ENCODE peak calls at places on chromosome 14, in four cellular contexts. K, Y, L and E are unnamed samples.

GRCh38 chr14:53626771-53627170 is 329.9 kb downstream of the BMP4 start:
- DNase-seq in K (no peak), Y (no peak), L (no peak), E (no peak)

GRCh38 chr14:54979039-54979438 is 47.9 kb downstream of the WDHD1 start:
- DNase-seq in K (no peak), Y (no peak), L (no peak), E (no peak)

GRCh38 chr14:85587152-85587697 is 57.3 kb downstream of the FLRT2 start:
- DNase-seq in K (no peak), Y (no peak), L (peak; percentile 32), E (no peak)

GRCh38 chr14:65321370-65321875 is 91.1 kb upstream of the FUT8 start:
- DNase-seq in K (no peak), Y (no peak), L (no peak), E (no peak)

GRCh38 chr14:56117765-56118610 is at the start of gene PELI2:
- DNase-seq in K (peak; percentile 89), Y (peak; percentile 78), L (peak; percentile 48), E (peak; percentile 60)

GRCh38 chr14:64943556-64943955 is 1.0 kb upstream of the GPX2 start:
- DNase-seq in K (no peak), Y (no peak), L (no peak), E (no peak)

GRCh38 chr14:29738056-29738455 is 189.6 kb downstream of the PRKD1 start:
- DNase-seq in K (no peak), Y (no peak), L (peak; percentile 6), E (no peak)

GRCh38 chr14:68777644-68778043 is 15.2 kb downstream of the ZFP36L1 start:
- DNase-seq in K (no peak), Y (no peak), L (no peak), E (no peak)

GRCh38 chr14:97458302-97459137 is 661.3 kb downstream of the VRK1 start:
- DNase-seq in K (no peak), Y (peak; percentile 35), L (no peak), E (no peak)

GRCh38 chr14:79293482-79293881 is 917.8 kb downstream of the DIO2 start:
- DNase-seq in K (no peak), Y (no peak), L (no peak), E (no peak)

GRCh38 chr14:58637040-58637390 is 747 bp upstream of the DACT1 start:
- DNase-seq in K (peak; percentile 76), Y (peak; percentile 25), L (no peak), E (no peak)

GRCh38 chr14:99708449-99708848 is 24.4 kb downstream of the CYP46A1 start:
- DNase-seq in K (no peak), Y (no peak), L (no peak), E (no peak)

GRCh38 chr14:80637726-80638619 is 303.6 kb downstream of the CEP128 start:
- DNase-seq in K (no peak), Y (no peak), L (no peak), E (no peak)

GRCh38 chr14:80313806-80314205 is 102.5 kb upstream of the DIO2 start:
- DNase-seq in K (no peak), Y (no peak), L (no peak), E (no peak)

GRCh38 chr14:102215071-102215470 is 75.4 kb downstream of the WDR20 start:
- DNase-seq in K (no peak), Y (no peak), L (no peak), E (no peak)

GRCh38 chr14:70265422-70265821 is 76.7 kb upstream of the SLC8A3 start:
- DNase-seq in K (no peak), Y (no peak), L (no peak), E (no peak)

GRCh38 chr14:58398495-58398894 is 2.8 kb downstream of the TOMM20L start:
- DNase-seq in K (no peak), Y (no peak), L (no peak), E (no peak)

GRCh38 chr14:24307575-24308341 is at the start of gene CIDEB:
- DNase-seq in K (no peak), Y (no peak), L (peak; percentile 15), E (peak; percentile 79)

GRCh38 chr14:35378638-35379568 is 25.6 kb downstream of the NFKBIA start:
- DNase-seq in K (peak; percentile 93), Y (no peak), L (no peak), E (no peak)

GRCh38 chr14:71103662-71104484 is 196.6 kb downstream of the PCNX1 start:
- DNase-seq in K (no peak), Y (no peak), L (peak; percentile 33), E (no peak)

GRCh38 chr14:80426686-80427085 is 215.4 kb upstream of the DIO2 start:
- DNase-seq in K (no peak), Y (no peak), L (no peak), E (no peak)

GRCh38 chr14:58752782-58753181 is 115.0 kb downstream of the DACT1 start:
- DNase-seq in K (peak; percentile 87), Y (peak; percentile 85), L (no peak), E (peak; percentile 47)

GRCh38 chr14:55780156-55780946 is 200.3 kb downstream of the KTN1 start:
- DNase-seq in K (peak; percentile 80), Y (no peak), L (no peak), E (peak; percentile 79)

GRCh38 chr14:104782823-104783170 is 12.8 kb downstream of the AKT1 start:
- DNase-seq in K (no peak), Y (no peak), L (no peak), E (no peak)

GRCh38 chr14:80208426-80208950 is 2.8 kb downstream of the DIO2 start:
- DNase-seq in K (no peak), Y (no peak), L (no peak), E (no peak)

GRCh38 chr14:50320279-50320678 is 8.2 kb downstream of the DMAC2L start:
- DNase-seq in K (no peak), Y (no peak), L (peak; percentile 52), E (no peak)

GRCh38 chr14:22333408-22334274 is 255.4 kb downstream of the DAD1 start:
- DNase-seq in K (no peak), Y (no peak), L (no peak), E (no peak)

GRCh38 chr14:54120260-54120659 is 163.6 kb upstream of the BMP4 start:
- DNase-seq in K (no peak), Y (no peak), L (no peak), E (no peak)

GRCh38 chr14:59098377-59098776 is 90.1 kb upstream of the DAAM1 start:
- DNase-seq in K (no peak), Y (no peak), L (no peak), E (no peak)

GRCh38 chr14:30521899-30522736 is 36.8 kb upstream of the G2E3 start:
- DNase-seq in K (no peak), Y (no peak), L (peak; percentile 61), E (no peak)

GRCh38 chr14:64337901-64338615 is 43.9 kb upstream of the ESR2 start:
- DNase-seq in K (no peak), Y (no peak), L (peak; percentile 19), E (no peak)

GRCh38 chr14:29982993-29983392 is 55.3 kb upstream of the PRKD1 start:
- DNase-seq in K (no peak), Y (no peak), L (no peak), E (no peak)

GRCh38 chr14:35339761-35340406 is 47.7 kb downstream of the PSMA6 start:
- DNase-seq in K (no peak), Y (no peak), L (no peak), E (no peak)

GRCh38 chr14:76154539-76155126 is 2.9 kb downstream of the GPATCH2L start:
- DNase-seq in K (no peak), Y (no peak), L (no peak), E (no peak)
- H3K4me1 ChIP-seq in K (peaks cover 51% of the 10 kb centered on the region), Y (peaks cover 3% of the 10 kb centered on the region), L (peaks cover 4% of the 10 kb centered on the region), E (peaks cover 38% of the 10 kb centered on the region)

GRCh38 chr14:91414475-91415342 is 2.9 kb downstream of the CCDC88C start:
- DNase-seq in K (no peak), Y (no peak), L (no peak), E (no peak)
- H3K4me1 ChIP-seq in K (peaks cover 27% of the 10 kb centered on the region), Y (peaks cover 3% of the 10 kb centered on the region), L (peaks cover 29% of the 10 kb centered on the region), E (peaks cover 31% of the 10 kb centered on the region)

DNA sequence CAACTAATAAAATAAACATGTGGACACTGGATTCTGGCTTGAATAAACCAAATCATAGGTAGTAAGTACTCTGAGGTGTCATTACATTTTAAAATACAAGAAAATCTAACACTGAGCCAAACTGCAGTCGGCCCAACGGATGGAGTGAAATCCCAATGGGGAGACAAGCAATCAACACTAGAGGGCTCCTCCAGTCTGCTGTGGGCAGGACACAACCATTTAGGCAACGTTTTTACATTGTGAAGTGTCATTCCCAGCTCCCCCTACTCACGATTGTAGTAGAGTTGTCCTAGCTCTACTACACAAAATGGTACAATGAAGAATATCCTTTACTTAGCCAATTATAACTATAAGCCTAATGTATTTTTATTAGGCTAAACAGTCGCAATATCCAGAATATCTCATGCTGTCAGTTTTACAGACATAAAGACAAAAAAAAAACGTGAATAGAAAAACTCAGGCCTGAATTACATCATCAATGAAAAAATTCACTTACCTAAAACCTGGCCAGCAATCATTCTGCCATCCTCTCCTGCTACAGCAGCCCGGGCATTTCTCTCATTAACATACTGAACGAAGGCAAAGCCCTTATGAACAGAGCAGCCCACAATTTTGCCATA is 35.7 kb downstream of the HNRNPC start:
- DNase-seq in K (no peak), Y (no peak), L (no peak), E (no peak)
- H3K4me1 ChIP-seq in K (peaks cover 53% of the 10 kb centered on the region), Y (peaks cover 3% of the 10 kb centered on the region), L (no peaks in the 10 kb centered on the region), E (peaks cover 79% of the 10 kb centered on the region)

DNA sequence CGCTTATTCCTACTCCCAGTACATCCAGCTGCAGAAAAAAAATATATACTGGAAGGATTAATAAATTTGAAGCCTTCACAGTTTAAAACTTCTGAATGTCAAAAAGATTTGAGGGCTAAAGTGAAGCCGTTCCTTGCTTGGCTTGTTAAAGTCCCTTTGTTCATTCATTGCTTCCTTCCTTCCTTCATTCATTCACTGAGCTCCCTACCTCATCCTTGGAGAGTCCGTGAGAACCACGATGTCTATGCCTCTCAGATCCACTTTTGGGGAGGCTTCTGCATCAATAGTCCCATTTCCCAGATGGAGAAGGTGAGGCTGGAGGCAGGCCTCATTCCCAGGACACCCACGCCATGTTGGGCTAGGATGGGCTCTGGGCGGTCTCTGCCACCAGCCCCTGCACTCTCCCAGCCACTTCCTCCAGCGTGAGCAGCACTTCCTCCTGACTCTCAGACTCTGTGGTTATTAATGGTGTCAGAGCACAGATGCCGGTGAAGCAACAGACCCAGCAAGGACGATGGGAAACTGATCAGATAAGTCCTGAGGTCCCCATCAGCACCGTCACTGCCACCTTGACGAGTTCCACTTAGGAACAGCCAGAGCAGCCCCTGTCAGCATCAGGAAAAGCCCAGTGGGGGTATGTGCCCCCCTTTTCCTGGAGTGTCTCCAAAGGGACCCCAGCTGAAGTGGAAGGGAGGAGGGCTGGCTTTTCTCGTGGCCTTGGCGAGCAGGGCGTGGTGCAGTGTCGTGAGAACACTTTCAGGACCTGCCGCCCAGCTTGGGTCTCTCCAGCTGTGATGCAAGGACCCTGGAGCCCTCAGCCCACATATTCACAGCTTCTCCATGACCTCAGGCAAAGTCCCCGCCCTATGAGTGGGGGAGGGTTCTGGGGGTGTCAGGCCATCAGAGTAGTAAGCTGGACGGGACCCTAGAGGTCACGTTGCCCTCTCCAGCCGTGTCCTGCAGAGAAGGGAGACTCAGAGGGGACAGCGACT is 21.2 kb downstream of the ASB2 start:
- DNase-seq in K (no peak), Y (no peak), L (no peak), E (no peak)
- H3K4me1 ChIP-seq in K (peaks cover 18% of the 10 kb centered on the region), Y (peaks cover 7% of the 10 kb centered on the region), L (peaks cover 36% of the 10 kb centered on the region), E (no peaks in the 10 kb centered on the region)

GRCh38 chr14:103735439-103735814 is 19.8 kb downstream of the ZFYVE21 start:
- DNase-seq in K (peak; percentile 73), Y (no peak), L (no peak), E (no peak)

GRCh38 chr14:103735022-103735421 is 19.4 kb downstream of the ZFYVE21 start:
- DNase-seq in K (peak; percentile 68), Y (no peak), L (no peak), E (no peak)

GRCh38 chr14:103737432-103738045 is 21.9 kb downstream of the ZFYVE21 start:
- DNase-seq in K (peak; percentile 69), Y (no peak), L (no peak), E (no peak)

GRCh38 chr14:103735815-103736545 is 20.4 kb downstream of the ZFYVE21 start:
- DNase-seq in K (peak; percentile 64), Y (no peak), L (no peak), E (no peak)

GRCh38 chr14:103736546-103737431 is 21.2 kb downstream of the ZFYVE21 start:
- DNase-seq in K (peak; percentile 84), Y (no peak), L (no peak), E (no peak)
- H3K4me1 ChIP-seq in K (peaks cover 37% of the 10 kb centered on the region), Y (peaks cover 4% of the 10 kb centered on the region), L (no peaks in the 10 kb centered on the region), E (no peaks in the 10 kb centered on the region)